ENCODE peak calls at places on chromosome 6, in ten cellular contexts. A is cerebellum; S is stimulated activated CD8-positive, alpha-beta memory T cell treated with anti-CD3 and anti-CD28 coated beads, Interleukin-12 subunit alpha, Interleukin-12 subunit beta, amount 100 ng/mL, for 4 hours; V is SJSA1; O is activated naive CD8-positive, alpha-beta T cell treated with anti-CD3 and anti-CD28 coated beads for 36 hours; C is activated naive CD4-positive, alpha-beta T cell treated with anti-CD3 and anti-CD28 coated beads, Interleukin-2, amount 50 U/mL, for 16 hours; Y is cerebellar cortex; G is AG09319; J is NCI-H1105; T is amygdala. L is an unnamed sample.

GRCh38 chr6:10307476-10307875 is 107.4 kb downstream of the TFAP2A start:
- DNase-seq in T (no peak), Y (no peak), O (no peak), G (no peak), J (no peak), A (no peak), S (no peak), C (no peak), V (no peak), L (no peak)

GRCh38 chr6:106134087-106134770 is 48.1 kb downstream of the PRDM1 start:
- DNase-seq in J (no peak), V (no peak), A (no peak), C (no peak), T (no peak), G (no peak), Y (no peak), S (no peak), O (no peak), L (no peak)

GRCh38 chr6:34275128-34275804 is 26.5 kb upstream of the SMIM29 start:
- DNase-seq in Y (no peak), S (no peak), G (no peak), A (no peak), V (no peak), C (no peak), J (no peak), O (no peak), T (no peak), L (no peak)

GRCh38 chr6:30915591-30915946 is 1.5 kb downstream of the VARS2 start:
- DNase-seq in J (peak), V (no peak), A (peak), T (no peak), O (no peak), C (no peak), G (peak), S (no peak), Y (peak), L (no peak)

GRCh38 chr6:55108469-55109130 is 65.7 kb upstream of the HCRTR2 start:
- DNase-seq in T (no peak), G (no peak), C (no peak), J (no peak), S (no peak), A (no peak), Y (no peak), O (no peak), V (no peak), L (no peak)

GRCh38 chr6:142844065-142844755 is 100.8 kb downstream of the HIVEP2 start:
- DNase-seq in J (no peak), O (no peak), A (no peak), Y (no peak), C (no peak), S (no peak), T (no peak), G (no peak), V (no peak), L (no peak)

GRCh38 chr6:19864285-19864684 is 27.1 kb downstream of the ID4 start:
- DNase-seq in V (no peak), S (no peak), A (no peak), G (no peak), T (no peak), C (no peak), O (no peak), J (no peak), Y (no peak), L (no peak)

GRCh38 chr6:146355521-146356100 is 188.0 kb upstream of the RAB32 start:
- DNase-seq in J (no peak), C (no peak), T (no peak), S (no peak), G (no peak), A (no peak), O (no peak), V (no peak), Y (no peak), L (no peak)

GRCh38 chr6:124958149-124958548 is 4.1 kb upstream of the RNF217 start:
- DNase-seq in C (no peak), J (no peak), T (no peak), S (no peak), Y (no peak), G (no peak), O (no peak), V (no peak), A (no peak), L (no peak)

GRCh38 chr6:7909323-7910276 is 988 bp downstream of the TXNDC5 start:
- DNase-seq in A (peak), S (peak), V (peak), O (peak), J (no peak), G (no peak), C (peak), T (peak), Y (peak), L (no peak)

GRCh38 chr6:128275030-128275429 is 245.4 kb downstream of the PTPRK start:
- DNase-seq in J (no peak), V (no peak), G (no peak), C (no peak), S (no peak), A (no peak), Y (no peak), O (no peak), T (no peak), L (no peak)

GRCh38 chr6:149990672-149991402 is 27.1 kb downstream of the ULBP1 start:
- DNase-seq in T (no peak), A (no peak), G (no peak), S (no peak), J (peak), C (no peak), V (no peak), O (peak), Y (no peak), L (no peak)

GRCh38 chr6:127547909-127548649 is 28.9 kb upstream of the C6orf58 start:
- DNase-seq in T (no peak), C (no peak), J (no peak), Y (peak), A (no peak), O (no peak), V (no peak), S (no peak), G (no peak), L (no peak)

GRCh38 chr6:16903470-16903869 is 142.2 kb upstream of the ATXN1 start:
- DNase-seq in C (no peak), A (no peak), Y (no peak), S (no peak), G (no peak), V (no peak), O (no peak), J (no peak), T (no peak), L (no peak)

GRCh38 chr6:6494677-6495076 is 93.8 kb upstream of the LY86 start:
- DNase-seq in O (peak), Y (peak), V (no peak), S (no peak), T (peak), J (no peak), G (no peak), C (no peak), A (no peak), L (no peak)

GRCh38 chr6:106556368-106556960 is 72.8 kb downstream of the RTN4IP1 start:
- DNase-seq in Y (peak), T (no peak), V (no peak), G (no peak), C (no peak), A (no peak), S (no peak), O (no peak), J (no peak), L (no peak)

GRCh38 chr6:145497006-145497405 is 238.3 kb downstream of the EPM2A start:
- DNase-seq in T (no peak), C (no peak), J (no peak), V (no peak), S (no peak), A (no peak), Y (no peak), O (no peak), G (no peak), L (no peak)

GRCh38 chr6:22825210-22825609 is 255.8 kb downstream of the HDGFL1 start:
- DNase-seq in V (no peak), T (no peak), G (no peak), Y (no peak), A (no peak), J (no peak), C (no peak), O (no peak), S (no peak), L (no peak)

GRCh38 chr6:73873081-73873480 is 177.1 kb downstream of the CD109 start:
- DNase-seq in C (no peak), V (no peak), O (no peak), Y (no peak), J (no peak), S (no peak), A (no peak), T (no peak), G (no peak), L (no peak)

GRCh38 chr6:167543602-167544506 is 219.0 kb downstream of the TTLL2 start:
- DNase-seq in J (no peak), G (no peak), C (no peak), T (no peak), A (no peak), V (peak), S (no peak), O (no peak), Y (no peak), L (peak)

GRCh38 chr6:7107578-7108195 is at the start of gene RREB1:
- DNase-seq in S (peak), Y (peak), V (peak), O (peak), T (no peak), G (no peak), C (peak), A (peak), J (no peak), L (no peak)

GRCh38 chr6:41901882-41902519 is 6.8 kb upstream of the USP49 start:
- DNase-seq in S (peak), J (no peak), A (no peak), O (peak), C (peak), V (no peak), Y (peak), T (no peak), G (no peak), L (no peak)

GRCh38 chr6:120584111-120584760 is 750.0 kb downstream of the TBC1D32 start:
- DNase-seq in G (no peak), A (no peak), C (no peak), S (no peak), T (no peak), J (no peak), Y (no peak), V (no peak), O (no peak), L (no peak)

GRCh38 chr6:154403803-154404202 is 47.2 kb upstream of the IPCEF1 start:
- DNase-seq in O (no peak), G (peak), C (no peak), T (no peak), V (peak), J (peak), S (no peak), A (no peak), Y (no peak), L (peak)

GRCh38 chr6:34359438-34360158 is 32.9 kb downstream of the NUDT3 start:
- DNase-seq in Y (peak), J (no peak), G (no peak), A (no peak), C (no peak), T (no peak), O (no peak), V (no peak), S (no peak), L (no peak)

GRCh38 chr6:150981095-150981494 is 115.6 kb downstream of the MTHFD1L start:
- DNase-seq in Y (no peak), A (no peak), S (no peak), O (no peak), C (no peak), J (no peak), G (no peak), V (no peak), T (no peak), L (no peak)

GRCh38 chr6:12791371-12791770 is 74.8 kb downstream of the PHACTR1 start:
- DNase-seq in T (no peak), J (no peak), G (no peak), O (no peak), V (no peak), S (no peak), A (no peak), Y (no peak), C (no peak), L (no peak)

GRCh38 chr6:169723200-169723909 is 945 bp downstream of the PHF10 start:
- DNase-seq in V (peak), T (peak), J (peak), S (peak), O (peak), Y (peak), A (peak), G (no peak), C (peak), L (no peak)

GRCh38 chr6:63789699-63790098 is 154.1 kb downstream of the PHF3 start:
- DNase-seq in O (no peak), J (no peak), Y (no peak), S (no peak), V (no peak), C (no peak), G (no peak), A (no peak), T (no peak), L (no peak)

GRCh38 chr6:95767897-95768463 is 190.6 kb downstream of the MANEA start:
- DNase-seq in Y (no peak), S (no peak), J (no peak), O (no peak), T (no peak), V (no peak), G (no peak), A (no peak), C (no peak), L (no peak)